ENCODE peak calls at places on chromosomes 3 and 15, in four cellular contexts. T is stimulated activated CD4-positive, alpha-beta T cell treated with anti-CD3 and anti-CD28 coated beads, TNF-alpha, amount 100 ng/mL, for 4 hours; F is ELR; L is iPS DF 6.9. B is an unnamed sample.

GRCh38 chr15:75235051-75235673 is 23.0 kb upstream of the GOLGA6C start:
- DNase-seq in T (no peak), F (no peak), L (no peak), B (no peak)

GRCh38 chr3:150020527-150020926 is 49.8 kb upstream of the PFN2 start:
- DNase-seq in T (no peak), F (peak; percentile 88), L (no peak), B (no peak)

GRCh38 chr3:196513697-196514349 is 1.3 kb downstream of the SMCO1 start:
- DNase-seq in T (no peak), F (peak; percentile 86), L (no peak), B (no peak)

GRCh38 chr3:195584543-195584870 is 767 bp upstream of the APOD start:
- DNase-seq in T (no peak), F (no peak), L (no peak), B (no peak)

GRCh38 chr3:192915306-192915705 is 2.4 kb downstream of the MB21D2 start:
- DNase-seq in T (no peak), F (peak; percentile 71), L (no peak), B (no peak)

GRCh38 chr3:41674449-41674848 is 287.5 kb downstream of the ULK4 start:
- DNase-seq in T (no peak), F (peak; percentile 28), L (no peak), B (no peak)

GRCh38 chr3:107745354-107745753 is 222.6 kb downstream of the BBX start:
- DNase-seq in T (no peak), F (no peak), L (no peak), B (no peak)

GRCh38 chr15:71201471-71201870 is 86.2 kb downstream of the THSD4 start:
- DNase-seq in T (no peak), F (no peak), L (no peak), B (no peak)

GRCh38 chr3:42031808-42032475 is 59.2 kb upstream of the TRAK1 start:
- DNase-seq in T (no peak), F (peak; percentile 52), L (no peak), B (no peak)

GRCh38 chr3:182294256-182294655 is 499.0 kb upstream of the ATP11B start:
- DNase-seq in T (no peak), F (peak; percentile 2), L (no peak), B (no peak)

GRCh38 chr3:194369522-194370279 is at the start of gene LRRC15:
- DNase-seq in T (no peak), F (peak; percentile 71), L (no peak), B (no peak)

GRCh38 chr3:34213481-34213880 is 415.1 kb downstream of the PDCD6IP start:
- DNase-seq in T (no peak), F (no peak), L (no peak), B (no peak)

GRCh38 chr3:110618512-110619226 is 452.9 kb upstream of the NECTIN3 start:
- DNase-seq in T (no peak), F (no peak), L (no peak), B (no peak)

GRCh38 chr3:39254806-39255449 is 24.9 kb downstream of the CX3CR1 start:
- DNase-seq in T (no peak), F (peak; percentile 69), L (no peak), B (no peak)

GRCh38 chr3:10366681-10367101 is 45.8 kb upstream of the SEC13 start:
- DNase-seq in T (no peak), F (peak; percentile 98), L (no peak), B (no peak)

GRCh38 chr15:37102315-37103021 is 2.1 kb upstream of the MEIS2 start:
- DNase-seq in T (no peak), F (peak; percentile 37), L (no peak), B (peak; percentile 67)

GRCh38 chr3:13569641-13570390 is 20.9 kb downstream of the FBLN2 start:
- DNase-seq in T (no peak), F (no peak), L (no peak), B (no peak)

GRCh38 chr15:23472033-23472432 is 25.0 kb upstream of the GOLGA6L2 start:
- DNase-seq in T (no peak), F (no peak), L (no peak), B (no peak)

GRCh38 chr15:57253082-57253481 is 123.2 kb upstream of the CGNL1 start:
- DNase-seq in T (no peak), F (no peak), L (no peak), B (no peak)

GRCh38 chr15:64146041-64146440 is 5.5 kb upstream of the SNX22 start:
- DNase-seq in T (no peak), F (no peak), L (no peak), B (no peak)

GRCh38 chr3:126827121-126827520 is 123.1 kb downstream of the CHCHD6 start:
- DNase-seq in T (no peak), F (no peak), L (no peak), B (no peak)

GRCh38 chr3:116579843-116580242 is 129.7 kb upstream of the TUSC7 start:
- DNase-seq in T (no peak), F (peak; percentile 3), L (no peak), B (no peak)

GRCh38 chr3:48402281-48402732 is 27.6 kb downstream of the PLXNB1 start:
- DNase-seq in T (no peak), F (peak; percentile 90), L (no peak), B (no peak)

B was measured in H1.